ENCODE peak calls at places on chromosomes 16 and 17, in five cellular contexts. J is glutamatergic neuron, D is left ventricle myocardium inferior, B is WERI-Rb-1, M is WTC11. T is an unnamed sample.

GRCh38 chr16:2032285-2033056 is 5.8 kb downstream of the NHERF2 start:
- DNase-seq in J (no peak), M (no peak), D (peak), B (no peak), T (no peak)

GRCh38 chr16:28900601-28901000 is 22.3 kb downstream of the ATP2A1 start:
- DNase-seq in D (no peak), M (no peak), J (no peak), B (no peak), T (no peak)

GRCh38 chr17:75524269-75524970 is 1.1 kb upstream of the LLGL2 start:
- DNase-seq in J (no peak), D (no peak), M (no peak), B (no peak), T (no peak)

GRCh38 chr16:80627108-80627507 is 86.3 kb downstream of the DYNLRB2 start:
- DNase-seq in J (no peak), M (no peak), B (no peak), D (no peak), T (peak)

GRCh38 chr17:36867716-36868115 is 69.6 kb upstream of the LHX1 start:
- DNase-seq in D (no peak), B (no peak), J (no peak), M (no peak), T (no peak)

GRCh38 chr16:68069511-68070248 is 15.5 kb upstream of the NFATC3 start:
- DNase-seq in D (peak), B (peak), J (peak), M (no peak), T (no peak)

GRCh38 chr16:68954871-68955635 is 111.7 kb downstream of the TANGO6 start:
- DNase-seq in M (no peak), D (no peak), B (peak), J (no peak), T (no peak)

GRCh38 chr17:16997514-16998429 is 25.9 kb upstream of the TNFRSF13B start:
- DNase-seq in D (no peak), B (no peak), M (no peak), J (no peak), T (no peak)

GRCh38 chr17:2062571-2063183 is 7.8 kb downstream of the HIC1 start:
- DNase-seq in J (no peak), D (no peak), B (no peak), M (no peak), T (no peak)

GRCh38 chr16:83661656-83662055 is 146.1 kb upstream of the HSBP1 start:
- DNase-seq in J (no peak), D (no peak), M (no peak), B (no peak), T (no peak)

GRCh38 chr17:77884019-77884418 is 74.5 kb upstream of the TNRC6C start:
- DNase-seq in D (no peak), J (peak), M (peak), B (peak), T (no peak)

GRCh38 chr17:54891176-54891821 is 9.4 kb upstream of the TOM1L1 start:
- DNase-seq in B (peak), M (peak), D (no peak), J (peak), T (peak)

GRCh38 chr17:8436169-8436932 is 667 bp downstream of the NDEL1 start:
- DNase-seq in B (peak), J (peak), D (peak), M (peak), T (peak)

GRCh38 chr17:12545877-12546513 is 119.7 kb upstream of the MYOCD start:
- DNase-seq in J (no peak), D (no peak), M (peak), B (peak), T (peak)

GRCh38 chr17:58840820-58841612 is 85.4 kb downstream of the PPM1E start:
- DNase-seq in D (no peak), J (no peak), B (no peak), M (no peak), T (no peak)

GRCh38 chr16:69654280-69654931 is 72.0 kb downstream of the NQO1 start:
- DNase-seq in M (no peak), B (no peak), J (no peak), D (no peak), T (no peak)

GRCh38 chr16:31120129-31120528 is 2.7 kb downstream of the KAT8 start:
- DNase-seq in B (no peak), J (no peak), M (no peak), D (no peak), T (no peak)

GRCh38 chr17:17567631-17568030 is 23.9 kb downstream of the PEMT start:
- DNase-seq in J (no peak), M (no peak), B (no peak), D (peak), T (no peak)

GRCh38 chr17:63772801-63773271 is 561 bp downstream of the CCDC47 start:
- DNase-seq in M (no peak), J (no peak), D (no peak), B (no peak), T (no peak)

GRCh38 chr16:566475-567361 is at the start of gene NHLRC4:
- DNase-seq in M (peak), B (peak), J (peak), D (peak), T (peak)

GRCh38 chr16:67283039-67283825 is 3.9 kb downstream of the PLEKHG4 start:
- DNase-seq in D (no peak), M (no peak), J (no peak), B (no peak), T (no peak)

GRCh38 chr17:41793749-41794602 is 7.5 kb upstream of the JUP start:
- DNase-seq in J (no peak), D (no peak), M (peak), B (no peak), T (no peak)

GRCh38 chr17:17815062-17815406 is 21.8 kb downstream of the SREBF1 start:
- DNase-seq in D (peak), M (no peak), J (no peak), B (no peak), T (no peak)

GRCh38 chr16:66188786-66189725 is 177.4 kb upstream of the CDH5 start:
- DNase-seq in M (no peak), J (no peak), D (no peak), B (no peak), T (no peak)

GRCh38 chr17:7167832-7168231 is 11.3 kb downstream of the ASGR1 start:
- DNase-seq in J (no peak), B (no peak), M (no peak), D (no peak), T (no peak)

GRCh38 chr17:81097943-81098308 is 63.0 kb downstream of the BAIAP2 start:
- DNase-seq in D (peak), M (no peak), J (no peak), B (no peak), T (no peak)

GRCh38 chr17:81096741-81097133 is 61.8 kb downstream of the BAIAP2 start:
- DNase-seq in B (no peak), J (no peak), D (no peak), M (no peak), T (no peak)

GRCh38 chr17:81094744-81095607 is 60.0 kb downstream of the BAIAP2 start:
- DNase-seq in B (peak), D (no peak), J (peak), M (peak), T (no peak)

GRCh38 chr17:81095608-81095888 is 60.6 kb downstream of the BAIAP2 start:
- DNase-seq in J (no peak), B (no peak), D (no peak), M (no peak), T (no peak)

DNA sequence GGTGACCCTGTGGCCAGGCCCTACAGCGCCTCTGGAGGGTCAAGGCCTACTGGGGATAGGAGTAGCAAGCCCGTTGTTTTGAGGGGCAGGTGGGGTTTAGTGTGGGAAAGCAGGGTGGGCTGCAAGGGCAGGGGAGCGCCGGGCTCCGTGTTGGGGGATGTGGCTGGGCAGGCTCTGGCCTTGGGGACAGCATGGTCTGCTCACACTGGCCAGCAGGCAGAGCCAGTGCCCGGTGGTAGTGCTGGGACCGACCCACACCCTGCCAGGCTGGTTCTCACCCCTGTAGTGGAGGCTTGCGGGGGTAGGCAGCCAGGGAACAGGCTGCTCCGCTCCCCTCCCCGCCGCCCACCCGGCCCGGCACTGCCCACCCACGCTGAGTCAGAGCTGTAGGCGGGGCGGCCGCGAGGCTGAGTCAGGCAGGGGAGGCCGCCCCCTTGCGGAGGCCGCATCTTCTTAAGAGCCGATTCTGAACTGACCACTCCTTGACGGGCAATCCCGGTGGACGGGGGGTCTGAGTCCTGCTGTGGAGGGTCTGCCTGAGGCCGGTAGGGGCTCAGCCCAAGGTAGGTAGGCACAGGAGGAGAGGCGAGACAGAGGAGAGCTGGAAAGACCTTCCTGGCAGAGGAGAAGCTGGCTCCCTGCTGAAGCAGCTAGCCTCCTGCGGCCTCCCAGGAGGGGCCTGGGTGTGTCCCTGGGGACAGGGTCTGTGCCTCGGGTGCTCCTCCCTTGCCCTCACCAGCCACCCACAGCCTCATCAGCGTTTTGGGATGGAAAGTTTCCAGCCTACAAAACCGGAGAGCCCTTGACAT is 62.4 kb downstream of the BAIAP2 start:
- DNase-seq in M (peak), B (peak), D (peak), J (peak), T (peak)
- TF ChIP-seq CTCF in M (peak), B (peak), D (peak), J (no peak), T (peak)

GRCh38 chr17:32010114-32010513 is 2.9 kb downstream of the LRRC37B start:
- DNase-seq in J (no peak), M (no peak), B (no peak), D (no peak), T (no peak)

GRCh38 chr17:32007463-32008298 is 498 bp downstream of the LRRC37B start:
- DNase-seq in D (no peak), M (peak), J (peak), B (peak), T (peak)

GRCh38 chr17:32009262-32009542 is 2.0 kb downstream of the LRRC37B start:
- DNase-seq in J (no peak), B (no peak), D (no peak), M (no peak), T (no peak)

DNA sequence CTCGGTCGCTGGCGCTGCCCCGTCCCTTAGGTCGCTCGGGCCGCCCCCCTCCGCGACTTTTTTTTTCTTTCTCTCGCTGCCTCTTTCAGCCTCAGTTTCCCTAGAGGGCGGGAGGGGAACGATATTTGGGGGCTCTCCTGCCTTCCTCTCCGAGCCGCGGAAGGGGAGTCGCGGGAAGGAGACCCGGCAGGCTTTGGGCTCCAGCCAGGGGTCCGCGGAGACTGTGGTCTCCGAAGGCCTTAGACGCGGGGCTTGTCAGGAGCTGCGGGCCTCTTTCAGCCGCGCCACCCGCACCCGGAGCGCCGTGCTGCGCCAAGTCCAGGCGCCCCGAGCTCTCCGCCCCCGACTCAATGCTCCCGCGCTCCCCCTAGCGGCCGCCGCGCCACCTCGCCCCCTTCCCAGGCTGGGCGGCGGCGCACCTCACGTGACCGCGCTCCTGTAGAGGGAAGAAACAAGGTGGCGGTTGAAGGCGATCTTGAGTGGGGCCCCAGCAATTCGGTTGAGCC is at the start of gene LRRC37B:
- DNase-seq in J (peak), D (peak), B (peak), M (peak), T (peak)
- TF ChIP-seq CTCF in J (peak), D (peak), B (peak), M (peak), T (peak)

GRCh38 chr16:84907575-84907974 is 87.8 kb downstream of the CRISPLD2 start:
- DNase-seq in M (no peak), D (no peak), J (no peak), B (no peak), T (no peak)
- TF ChIP-seq CTCF in M (no peak), D (peak), J (no peak), B (no peak), T (no peak)

DNA sequence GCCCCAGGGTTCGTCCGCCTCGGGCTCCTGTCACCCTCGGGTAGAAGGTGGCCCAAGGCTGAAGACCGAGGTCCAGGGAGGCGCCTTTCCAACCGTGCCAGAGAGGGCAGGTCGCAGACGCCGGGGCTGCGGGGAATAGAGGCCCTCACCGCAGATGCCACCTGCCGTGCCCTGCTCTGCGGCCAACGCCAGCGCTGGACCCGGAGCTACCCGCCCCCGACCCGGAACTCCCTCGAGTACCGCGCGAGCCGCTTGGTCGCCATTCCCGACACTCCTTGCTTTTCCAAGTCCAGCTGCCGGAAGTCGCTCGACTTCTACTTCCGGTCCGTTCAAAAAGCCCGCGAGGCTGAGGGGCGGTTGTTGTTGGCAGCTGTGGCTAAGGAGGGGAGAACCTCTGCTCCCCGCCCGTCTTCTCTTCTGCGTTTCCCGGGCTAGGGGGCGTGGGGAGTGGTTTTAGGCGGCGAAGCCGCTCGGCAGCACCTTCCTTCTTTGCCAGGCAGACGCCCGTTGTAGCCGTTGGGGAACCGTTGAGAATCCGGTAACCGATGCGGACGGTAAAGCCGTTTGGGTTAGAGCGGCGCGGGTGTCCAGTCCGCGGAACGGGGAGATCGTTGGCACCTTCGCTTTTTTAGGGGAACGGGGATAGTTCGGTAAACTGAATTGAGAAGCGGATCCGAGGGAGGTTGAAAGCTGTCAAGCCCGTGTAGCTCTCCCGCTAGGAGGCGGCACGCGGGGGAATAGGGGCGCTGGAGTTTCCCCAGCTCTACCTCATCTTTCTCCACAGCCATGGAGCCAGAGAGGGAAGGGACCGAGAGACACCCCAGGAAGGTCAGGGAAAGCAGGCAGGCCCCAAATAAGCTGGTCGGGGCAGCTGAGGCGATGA is at the start of the genes ERI2 and REXO5:
- DNase-seq in D (peak), J (peak), M (peak), B (peak), T (peak)
- TF ChIP-seq CTCF in D (peak), J (peak), M (no peak), B (peak), T (peak)

T was measured in GM10248.